ENCODE peak calls at places on chromosomes 1 and 21, in four cellular contexts. L is K562, T is H1, V is HepG2. C is an unnamed sample.
A peak's percentile ranks its signal among the peaks of the same experiment; 100 is the strongest.

GRCh38 chr1:155121249-155121648 is 6.4 kb upstream of the EFNA1 start:
- DNase-seq in L (no peak), T (no peak), V (no peak), C (no peak)

GRCh38 chr1:109253803-109254620 is 4.7 kb downstream of the CELSR2 start:
- DNase-seq in L (peak; percentile 89), T (no peak), V (peak; percentile 69), C (no peak)

GRCh38 chr1:109354940-109355339 is 42.8 kb downstream of the SORT1 start:
- DNase-seq in L (no peak), T (no peak), V (no peak), C (no peak)

GRCh38 chr21:36533468-36533848 is 53.5 kb upstream of the CLDN14 start:
- DNase-seq in L (no peak), T (no peak), V (no peak), C (no peak)

GRCh38 chr1:68917456-68917855 is 420.6 kb upstream of the DEPDC1 start:
- DNase-seq in L (no peak), T (no peak), V (no peak), C (no peak)

GRCh38 chr1:66489972-66490601 is 43.9 kb upstream of the SGIP1 start:
- DNase-seq in L (no peak), T (no peak), V (no peak), C (no peak)

GRCh38 chr1:940121-941026 is 16.7 kb downstream of the SAMD11 start:
- DNase-seq in L (peak; percentile 87), T (no peak), V (peak; percentile 27), C (peak; percentile 66)

GRCh38 chr1:31934251-31934650 is 3.9 kb downstream of the PTP4A2 start:
- DNase-seq in L (no peak), T (no peak), V (no peak), C (no peak)

GRCh38 chr21:28464095-28464494 is 528.6 kb downstream of the LTN1 start:
- DNase-seq in L (no peak), T (no peak), V (no peak), C (no peak)

GRCh38 chr1:235650341-235651169 is 971 bp upstream of the GNG4 start:
- DNase-seq in L (no peak), T (peak; percentile 87), V (peak; percentile 90), C (no peak)

GRCh38 chr1:92778371-92778770 is 6.5 kb downstream of the EVI5 start:
- DNase-seq in L (no peak), T (no peak), V (no peak), C (no peak)

GRCh38 chr1:110750446-110751029 is 75.8 kb upstream of the KCNA3 start:
- DNase-seq in L (no peak), T (no peak), V (no peak), C (no peak)

GRCh38 chr1:92803140-92803887 is 18.4 kb upstream of the EVI5 start:
- DNase-seq in L (no peak), T (no peak), V (no peak), C (no peak)

GRCh38 chr1:39901486-39902120 is at the start of gene MYCL:
- DNase-seq in L (peak; percentile 94), T (peak; percentile 94), V (peak; percentile 64), C (peak; percentile 80)

GRCh38 chr1:26700711-26701110 is 4.9 kb downstream of the ARID1A start:
- DNase-seq in L (no peak), T (no peak), V (no peak), C (no peak)

GRCh38 chr1:229070168-229070567 is 200.7 kb upstream of the RAB4A start:
- DNase-seq in L (no peak), T (no peak), V (no peak), C (peak; percentile 79)

GRCh38 chr21:20260124-20260523 is 738.1 kb upstream of the NCAM2 start:
- DNase-seq in L (no peak), T (no peak), V (no peak), C (no peak)

GRCh38 chr21:41620541-41620940 is 112.6 kb upstream of the TMPRSS2 start:
- DNase-seq in L (no peak), T (no peak), V (no peak), C (no peak)

GRCh38 chr1:43349594-43350306 is 9.0 kb upstream of the CDC20 start:
- DNase-seq in L (no peak), T (no peak), V (no peak), C (no peak)

GRCh38 chr1:43350976-43351375 is 7.8 kb upstream of the CDC20 start:
- DNase-seq in L (no peak), T (no peak), V (no peak), C (no peak)

GRCh38 chr1:43348343-43348808 is 10.4 kb upstream of the CDC20 start:
- DNase-seq in L (no peak), T (no peak), V (peak; percentile 26), C (no peak)

GRCh38 chr1:43346636-43347035 is 9.0 kb downstream of the MPL start:
- DNase-seq in L (no peak), T (no peak), V (no peak), C (no peak)

DNA sequence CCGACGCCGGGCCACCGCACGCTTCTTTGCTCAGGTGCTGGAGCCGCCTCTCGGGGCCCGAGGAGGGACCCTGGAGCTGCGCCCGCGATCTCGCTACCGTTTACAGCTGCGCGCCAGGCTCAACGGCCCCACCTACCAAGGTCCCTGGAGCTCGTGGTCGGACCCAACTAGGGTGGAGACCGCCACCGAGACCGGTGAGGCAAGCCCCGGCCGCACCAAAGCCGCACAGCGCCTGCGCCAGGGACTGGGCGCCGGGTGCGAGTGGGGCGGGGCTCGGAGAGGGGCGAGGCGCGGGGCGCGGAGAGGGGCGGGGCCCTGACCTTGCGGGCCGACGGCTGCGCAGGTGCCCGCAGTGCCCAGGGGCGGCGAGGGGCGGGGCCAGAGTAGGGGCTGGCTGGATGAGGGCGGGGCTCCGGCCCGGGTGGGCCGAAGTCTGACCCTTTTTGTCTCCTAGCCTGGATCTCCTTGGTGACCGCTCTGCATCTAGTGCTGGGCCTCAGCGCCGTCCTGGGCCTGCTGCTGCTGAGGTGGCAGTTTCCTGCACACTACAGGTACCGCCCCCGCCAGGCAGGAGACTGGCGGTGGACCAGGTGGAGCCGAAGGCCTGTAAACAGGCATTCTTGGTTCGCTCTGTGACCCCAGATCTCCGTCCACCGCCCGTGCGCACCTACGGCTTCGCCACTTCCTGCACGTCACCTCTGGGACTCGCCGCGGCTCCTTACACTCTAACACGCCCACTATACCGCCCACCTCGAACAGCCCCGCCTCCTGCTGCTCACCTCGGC is 9.8 kb upstream of the CDC20 start:
- DNase-seq in L (no peak), T (peak; percentile 99), V (peak; percentile 85), C (peak; percentile 79)
- TF ChIP-seq JUN in L (no peak), T (no peak), V (no peak), C (no peak)

DNA sequence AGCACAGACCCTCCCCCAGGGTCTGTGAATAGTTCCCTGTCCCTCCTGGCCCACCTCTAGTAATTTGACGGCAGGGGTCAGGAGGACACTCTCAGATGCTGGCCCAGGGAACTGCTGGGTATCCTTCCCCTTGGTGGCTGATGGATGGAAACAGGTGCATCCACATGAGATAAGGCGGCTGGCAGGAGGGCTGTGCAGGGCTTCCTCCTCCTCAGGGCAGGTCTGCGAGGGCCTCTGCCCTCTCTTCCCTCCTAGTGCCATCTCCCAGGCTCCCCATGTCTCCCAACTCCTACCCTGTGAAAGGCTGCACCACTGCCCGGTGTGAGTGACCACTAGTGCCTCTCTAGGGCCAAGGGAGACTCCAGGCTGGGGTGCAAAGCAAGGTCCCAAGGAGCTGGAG is 123.9 kb downstream of the GLIS1 start:
- DNase-seq in L (no peak), T (no peak), V (no peak), C (no peak)
- TF ChIP-seq MAFK in L (no peak), T (no peak), V (no peak), C (no peak)

DNA sequence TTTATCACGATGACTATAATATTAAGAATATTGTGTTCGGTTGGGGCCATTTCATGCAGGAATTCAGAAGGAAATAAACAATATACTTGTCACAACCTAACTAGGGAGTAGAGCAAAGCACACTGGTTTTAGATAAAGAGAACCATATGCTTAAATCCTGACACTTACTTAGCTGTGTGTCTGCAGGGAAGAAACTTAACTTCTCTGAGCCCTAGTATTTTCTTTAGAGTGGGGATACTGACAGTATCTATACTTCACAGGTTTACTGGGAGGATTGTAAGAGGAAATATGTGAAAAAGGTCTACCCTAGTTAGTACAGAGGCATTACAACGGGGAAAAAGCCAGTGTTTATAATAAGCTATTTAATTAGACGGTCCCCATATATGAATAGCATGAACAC is 72.9 kb downstream of the IARS2 start:
- DNase-seq in L (no peak), T (no peak), V (no peak), C (no peak)
- TF ChIP-seq JUN in L (no peak), T (no peak), V (no peak), C (no peak)

DNA sequence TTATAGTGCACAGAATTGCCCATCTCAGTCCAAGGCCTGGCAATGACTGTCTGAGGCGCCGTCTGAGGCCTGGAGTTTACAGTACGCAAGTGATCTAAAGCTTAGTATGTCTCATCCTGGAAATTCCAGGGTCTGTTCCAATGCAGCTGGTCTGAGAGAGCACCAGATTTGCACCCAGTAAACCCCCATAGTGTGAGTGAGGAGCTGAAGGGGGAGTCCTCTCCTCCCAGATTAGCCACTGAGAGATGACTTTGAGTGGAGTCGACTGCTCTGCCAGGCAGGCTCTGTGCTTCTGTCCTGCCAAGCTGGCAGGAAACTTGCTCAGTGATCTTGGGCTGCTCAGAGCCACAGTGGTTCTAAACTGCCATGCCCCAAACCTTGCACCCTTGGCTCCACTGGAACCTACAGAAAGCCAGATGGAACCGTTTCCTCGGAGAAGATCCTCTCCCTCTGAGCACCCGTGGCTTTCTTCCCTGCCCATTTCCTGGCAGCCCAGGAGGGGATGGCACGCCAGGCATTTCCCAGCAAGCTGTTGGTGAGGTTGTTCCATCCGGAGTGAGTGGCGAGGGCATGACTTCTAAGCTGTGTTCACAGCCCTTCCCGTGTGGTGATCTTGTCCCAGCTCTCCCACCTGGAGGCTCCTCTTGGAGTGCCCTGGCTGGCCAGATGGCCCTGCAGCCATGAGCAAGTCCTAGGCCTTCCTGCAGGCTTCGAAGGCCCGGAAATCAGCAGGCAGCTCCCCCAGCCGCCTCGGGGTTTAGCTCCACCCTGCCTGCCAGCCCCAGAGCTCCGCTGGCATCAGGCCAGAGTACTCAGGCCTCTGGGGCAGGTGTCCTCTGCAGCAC is 126.0 kb upstream of the VAMP3 start:
- DNase-seq in L (no peak), T (no peak), V (peak; percentile 15), C (no peak)
- TF ChIP-seq MAFK in L (no peak), T (no peak), V (no peak), C (no peak)

GRCh38 chr1:205688681-205689080 is 8.4 kb upstream of the SLC45A3 start:
- DNase-seq in L (no peak), T (no peak), V (no peak), C (no peak)

GRCh38 chr1:205692406-205692805 is 12.1 kb upstream of the SLC45A3 start:
- DNase-seq in L (no peak), T (no peak), V (no peak), C (no peak)

GRCh38 chr1:205688171-205688570 is 7.9 kb upstream of the SLC45A3 start:
- DNase-seq in L (no peak), T (no peak), V (no peak), C (no peak)

GRCh38 chr1:205689479-205689878 is 9.2 kb upstream of the SLC45A3 start:
- DNase-seq in L (no peak), T (no peak), V (no peak), C (no peak)

DNA sequence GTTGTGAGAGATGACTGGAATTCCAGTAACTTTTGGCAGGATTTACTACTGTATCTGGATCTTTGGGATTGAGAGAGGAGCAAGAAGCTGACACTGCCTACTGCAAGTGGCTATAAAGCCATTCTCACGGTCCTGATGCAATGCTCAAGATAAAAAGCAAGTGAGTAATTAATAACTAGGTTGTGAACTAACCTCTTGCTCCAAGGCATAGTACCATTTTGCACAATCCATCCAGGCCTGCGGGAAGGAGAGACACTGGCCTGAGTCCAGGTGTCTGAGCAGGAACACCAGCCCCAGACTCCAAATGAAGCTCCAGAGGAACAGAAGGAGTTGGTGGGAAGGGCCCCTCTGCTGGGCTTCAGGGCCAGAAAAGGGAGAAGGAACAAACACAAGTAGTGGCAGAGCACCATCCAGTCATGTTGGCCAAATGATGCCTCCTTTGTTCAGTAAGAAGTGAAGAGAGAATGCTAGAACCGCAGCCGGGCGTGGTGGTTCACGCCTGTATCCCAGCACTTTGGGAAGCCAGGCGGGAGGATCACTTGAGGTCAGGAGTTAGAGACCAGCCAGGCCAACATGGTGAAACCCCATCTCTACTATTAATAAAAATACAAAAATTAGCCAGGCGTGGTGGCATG is 9.9 kb upstream of the SLC45A3 start:
- DNase-seq in L (no peak), T (no peak), V (no peak), C (no peak)
- TF ChIP-seq JUN in L (no peak), T (no peak), V (no peak), C (no peak)